ENCODE peak calls at places on chromosomes 13 and 19, in nine cellular contexts. O, Q, F, I, Y, Z, G, S and W are unnamed samples.

GRCh38 chr19:12834976-12835757 is 788 bp upstream of the RTBDN start:
- DNase-seq in S (no peak), Q (no peak), Z (no peak), I (no peak), F (no peak), G (no peak), Y (no peak), O (no peak), W (peak)

GRCh38 chr19:28456708-28457320 is 756.1 kb downstream of the UQCRFS1 start:
- DNase-seq in F (no peak), I (no peak), G (no peak), Y (peak), O (no peak), Z (no peak), Q (peak), S (no peak), W (no peak)

GRCh38 chr19:46967578-46968018 is 52.0 kb upstream of the NPAS1 start:
- DNase-seq in Z (peak), O (no peak), Y (no peak), Q (peak), I (peak), F (no peak), S (no peak), G (no peak), W (peak)

GRCh38 chr19:55391702-55392615 is 6.2 kb downstream of the RPL28 start:
- DNase-seq in I (no peak), Q (no peak), Z (no peak), F (no peak), S (no peak), G (no peak), O (no peak), Y (no peak), W (no peak)

GRCh38 chr13:99154064-99154463 is 46.6 kb upstream of the UBAC2 start:
- DNase-seq in G (no peak), Z (no peak), I (no peak), S (no peak), Q (peak), Y (no peak), O (no peak), F (no peak), W (no peak)

GRCh38 chr19:42089772-42090171 is 13.8 kb downstream of the ZNF574 start:
- DNase-seq in F (no peak), Y (no peak), S (no peak), Z (no peak), G (no peak), Q (no peak), O (no peak), I (no peak), W (no peak)

GRCh38 chr19:269241-269640 is 22.0 kb downstream of the PLPP2 start:
- DNase-seq in Z (no peak), S (no peak), F (no peak), G (no peak), I (no peak), Y (no peak), O (no peak), Q (no peak), W (no peak)

GRCh38 chr19:31113250-31113685 is 236.0 kb downstream of the TSHZ3 start:
- DNase-seq in O (no peak), Z (no peak), I (no peak), Y (no peak), F (peak), S (no peak), Q (no peak), G (peak), W (no peak)

GRCh38 chr19:35533201-35533821 is at the start of gene GAPDHS:
- DNase-seq in Z (no peak), G (no peak), I (no peak), F (no peak), Q (no peak), Y (no peak), S (no peak), O (no peak), W (no peak)

GRCh38 chr19:43465468-43466120 is at the start of gene LYPD3:
- DNase-seq in F (no peak), S (no peak), O (peak), Y (no peak), I (no peak), Z (no peak), G (no peak), Q (no peak), W (no peak)

GRCh38 chr13:64648293-64648692 is 2581.8 kb downstream of the PCDH9 start:
- DNase-seq in O (no peak), S (no peak), G (no peak), I (no peak), Z (no peak), Y (no peak), F (no peak), Q (no peak), W (no peak)

GRCh38 chr13:101709952-101710351 is 257.5 kb downstream of the ITGBL1 start:
- DNase-seq in I (no peak), F (no peak), O (no peak), Z (no peak), G (no peak), S (no peak), Q (no peak), Y (peak), W (no peak)

GRCh38 chr13:25901460-25902376 is 150.1 kb downstream of the SHISA2 start:
- DNase-seq in F (no peak), S (no peak), Y (peak), O (peak), Z (no peak), I (no peak), G (peak), Q (peak), W (peak)

GRCh38 chr19:18135712-18136584 is 17.0 kb upstream of the PIK3R2 start:
- DNase-seq in I (no peak), Q (no peak), G (no peak), O (no peak), Z (no peak), S (no peak), Y (peak), F (no peak), W (no peak)

GRCh38 chr13:33087790-33088189 is 71.6 kb downstream of the KL start:
- DNase-seq in O (peak), Y (no peak), F (no peak), Z (no peak), S (no peak), I (no peak), G (no peak), Q (no peak), W (no peak)

GRCh38 chr19:15945301-15945700 is 3.5 kb upstream of the OR10H4 start:
- DNase-seq in Q (no peak), F (no peak), O (no peak), Z (no peak), G (no peak), Y (no peak), I (no peak), S (no peak), W (no peak)

GRCh38 chr19:39969681-39970423 is 1.1 kb upstream of the PSMC4 start:
- DNase-seq in Z (no peak), G (no peak), Q (peak), Y (no peak), S (no peak), I (no peak), O (no peak), F (no peak), W (no peak)

GRCh38 chr13:20332361-20333096 is 100.4 kb upstream of the GJB6 start:
- DNase-seq in F (peak), S (no peak), G (no peak), Y (no peak), I (no peak), Q (no peak), O (no peak), Z (no peak), W (no peak)

GRCh38 chr13:42708391-42708790 is 73.0 kb upstream of the FAM216B start:
- DNase-seq in F (no peak), Q (no peak), G (no peak), S (no peak), I (no peak), Y (no peak), O (no peak), Z (no peak), W (no peak)

GRCh38 chr19:40442328-40443130 is 1.6 kb downstream of the SERTAD3 start:
- DNase-seq in F (no peak), O (no peak), Z (no peak), S (no peak), Q (peak), Y (no peak), G (no peak), I (no peak), W (no peak)

DNA sequence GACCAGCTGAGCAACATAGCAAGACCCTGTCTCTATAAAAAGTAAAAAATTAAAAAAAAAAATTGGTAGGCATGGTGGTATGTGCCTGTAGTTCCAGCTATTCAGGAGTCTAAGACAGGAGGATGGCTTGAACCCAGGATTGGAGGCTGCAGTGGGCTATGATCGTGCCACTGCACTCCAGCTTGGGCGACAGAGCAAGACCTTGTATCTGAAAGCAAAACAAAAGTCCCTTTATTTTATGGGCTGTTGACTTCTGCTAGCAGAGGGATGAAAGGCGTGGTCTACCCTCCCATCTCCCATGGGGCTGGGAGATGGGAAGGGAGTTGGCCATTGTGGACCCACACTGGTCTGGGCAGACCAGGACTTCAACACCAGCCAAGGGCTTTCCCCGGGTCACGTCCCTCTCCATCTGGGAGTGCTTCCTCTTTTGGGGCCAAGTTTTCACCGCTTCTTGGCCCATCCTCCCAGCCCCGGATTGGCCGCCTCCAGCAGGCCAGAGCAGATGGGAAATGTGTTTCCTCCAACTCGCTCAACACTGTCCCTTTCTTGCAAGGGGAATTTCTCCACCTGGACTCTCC is 2.2 kb upstream of the TNFSF9 start:
- DNase-seq in I (peak), Z (peak), Q (peak), O (no peak), S (no peak), F (no peak), Y (peak), G (no peak), W (no peak)
- TF ChIP-seq CTCF in I (no peak), Z (no peak), Q (no peak), O (no peak), S (no peak), F (no peak), Y (no peak), G (no peak), W (no peak)

DNA sequence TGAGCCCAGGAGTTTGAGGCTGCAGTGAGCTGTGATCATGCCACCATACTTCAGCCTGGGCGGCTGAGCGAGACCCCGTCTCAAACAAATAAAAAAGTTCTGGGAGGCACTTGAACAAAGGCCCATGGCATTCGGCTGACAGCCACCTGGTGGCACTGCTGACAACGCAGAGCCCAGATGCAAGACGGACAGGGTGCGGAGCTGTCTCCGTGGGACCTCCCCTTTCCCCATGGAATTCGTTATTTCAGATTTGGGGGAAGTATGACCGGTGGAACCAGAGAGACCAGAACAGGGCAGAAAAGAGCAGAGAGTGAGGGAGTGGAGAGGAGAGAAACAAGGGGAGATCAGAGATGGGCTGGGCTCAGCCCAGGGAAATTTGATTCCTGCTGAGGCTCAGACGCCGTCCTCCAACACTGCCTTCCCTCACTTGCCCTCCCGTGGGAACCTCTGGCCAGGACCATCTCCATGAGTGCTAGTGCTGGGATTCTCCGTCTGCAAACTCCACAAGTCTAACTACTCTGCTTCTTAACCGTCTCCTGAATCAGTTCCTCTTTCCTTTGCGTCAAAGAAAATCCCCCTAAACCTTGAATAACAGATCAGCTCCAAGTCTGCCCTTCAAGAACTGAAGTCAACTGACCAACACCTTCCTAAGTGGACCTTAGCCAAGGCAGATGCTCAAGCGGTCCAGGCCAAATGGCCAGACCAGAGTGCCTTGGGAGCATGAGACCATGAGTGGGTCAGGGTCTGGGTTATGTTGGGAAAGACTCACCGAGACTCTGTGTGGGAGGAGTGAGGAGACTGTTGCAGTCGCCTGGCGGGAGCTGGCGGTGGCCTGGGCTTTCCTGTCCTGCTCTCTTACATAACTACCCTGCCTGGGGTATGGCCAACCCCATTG is 11.9 kb upstream of the ATF5 start:
- DNase-seq in I (no peak), G (no peak), Y (no peak), S (no peak), Z (no peak), Q (no peak), O (no peak), F (no peak), W (no peak)
- TF ChIP-seq CTCF in I (no peak), G (peak), Y (peak), S (peak), Z (no peak), Q (peak), O (no peak), F (no peak), W (no peak)

DNA sequence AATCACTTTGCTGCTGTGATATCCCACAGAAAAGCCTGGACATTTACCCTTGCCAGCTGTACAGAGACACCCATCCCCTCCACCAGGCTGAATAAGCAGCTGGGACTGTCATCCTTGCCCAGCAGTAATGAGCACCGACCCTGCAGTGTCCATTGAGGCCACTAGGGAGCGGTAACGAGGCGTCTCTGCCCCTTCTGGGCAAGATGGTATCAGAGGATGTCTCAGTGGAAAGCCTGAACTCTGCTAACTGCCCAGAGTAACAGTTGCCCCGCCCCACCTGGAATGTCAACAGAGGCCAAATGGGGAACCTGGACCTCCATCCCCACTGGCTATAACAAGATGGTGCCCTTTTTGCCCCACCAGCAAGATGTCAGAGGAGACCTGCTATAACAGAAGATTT is 22.8 kb upstream of the CEACAM20 start:
- DNase-seq in O (no peak), S (peak), Q (peak), Y (peak), I (no peak), Z (no peak), F (no peak), G (peak), W (no peak)
- TF ChIP-seq CTCF in O (no peak), S (peak), Q (peak), Y (peak), I (peak), Z (peak), F (peak), G (peak), W (no peak)

GRCh38 chr13:91349992-91350911 is 2.8 kb downstream of the MIR17HG start:
- DNase-seq in I (no peak), Z (no peak), F (no peak), O (no peak), G (no peak), Y (no peak), Q (peak), S (no peak), W (no peak)

GRCh38 chr13:91348906-91349435 is 1.5 kb downstream of the MIR17HG start:
- DNase-seq in Z (peak), G (peak), O (peak), Q (peak), F (peak), Y (peak), S (no peak), I (peak), W (peak)

GRCh38 chr13:91347212-91347995 is at the start of gene MIR17HG:
- DNase-seq in Q (peak), I (peak), O (peak), S (peak), Y (peak), G (peak), F (peak), Z (peak), W (peak)

GRCh38 chr13:91346848-91347211 is 657 bp upstream of the MIR17HG start:
- DNase-seq in Q (peak), G (no peak), Y (no peak), Z (no peak), O (no peak), S (no peak), I (no peak), F (no peak), W (peak)

DNA sequence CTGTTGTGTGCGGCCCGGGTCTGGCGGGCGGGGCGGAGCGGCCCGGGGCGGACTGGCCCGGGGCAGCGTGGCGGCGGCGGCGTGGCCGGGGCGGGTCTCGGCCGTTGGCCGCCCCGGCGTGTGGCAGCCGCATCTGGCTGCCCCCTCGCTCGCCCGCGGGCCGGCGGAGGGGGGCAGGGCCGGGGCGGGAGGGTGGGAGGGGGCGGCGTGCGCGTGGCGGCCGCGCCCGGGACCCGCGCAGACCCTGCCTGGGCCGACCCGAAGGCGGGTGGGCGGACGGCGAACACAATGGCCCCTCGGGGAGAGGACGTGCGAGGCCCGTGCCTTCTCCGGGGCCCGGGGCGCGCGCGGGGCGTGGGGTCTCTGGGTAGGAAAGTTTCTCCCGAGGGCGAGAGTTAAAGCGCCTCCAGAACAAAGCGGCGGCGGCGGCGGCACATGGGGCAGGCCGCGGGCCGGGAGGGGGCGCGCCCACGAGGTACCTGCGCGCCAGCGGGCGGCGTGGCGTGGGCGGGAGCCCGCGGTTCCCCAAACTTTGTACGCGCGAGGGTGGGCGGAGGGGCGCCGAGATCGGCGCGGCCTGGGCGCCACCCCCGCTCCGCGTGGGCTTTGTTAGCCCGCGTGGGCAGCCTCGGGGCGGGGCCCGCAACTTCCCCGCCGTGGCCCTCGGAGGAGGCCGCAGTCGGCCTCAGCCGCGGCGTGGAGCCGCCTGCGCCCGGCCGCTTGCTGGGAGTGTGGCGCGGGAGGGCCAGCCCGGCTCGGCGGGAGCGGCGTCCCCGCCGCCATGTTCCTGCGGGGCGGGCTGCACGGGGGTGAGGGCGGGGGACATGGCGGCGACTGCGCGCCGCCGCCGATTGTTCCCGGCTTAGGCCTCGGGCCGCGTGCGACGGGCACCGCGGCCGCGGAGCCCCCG is 764 bp downstream of the MIR17HG start:
- DNase-seq in Z (peak), Y (no peak), G (no peak), S (peak), I (peak), O (peak), Q (peak), F (no peak), W (peak)
- TF ChIP-seq CTCF in Z (peak), Y (no peak), G (no peak), S (no peak), I (no peak), O (no peak), Q (peak), F (no peak), W (no peak)